ENCODE peak calls at places on chromosomes 5 and 9, in ten cellular contexts. S is PC-3; Y is CD8-positive, alpha-beta T cell; E is spleen; C is CD4-positive, CD25-positive, alpha-beta regulatory T cell; K is uterus; Q is right cardiac atrium; P is aorta; V is tibial artery; X is stomach. O is an unnamed sample. For H3K9me3, the result is how much of the 10 kb centered on the place peaks cover.

GRCh38 chr9:6382681-6383080 is 30.3 kb upstream of the UHRF2 start:
- DNase-seq in S (peak), Y (no peak), E (no peak), C (no peak), K (no peak), Q (no peak), P (no peak), V (no peak), X (no peak), O (no peak)

GRCh38 chr5:158958048-158958994 is 141.4 kb downstream of the EBF1 start:
- DNase-seq in S (no peak), Y (no peak), E (no peak), C (no peak), K (no peak), Q (no peak), P (no peak), V (no peak), X (no peak), O (no peak)

GRCh38 chr9:135551456-135551855 is 5.5 kb downstream of the OBP2A start:
- DNase-seq in S (no peak), Y (no peak), E (no peak), C (no peak), K (no peak), Q (no peak), P (no peak), V (peak), X (no peak), O (no peak)

GRCh38 chr5:146825033-146825432 is 53.5 kb downstream of the PPP2R2B start:
- DNase-seq in S (peak), Y (no peak), E (no peak), C (no peak), K (no peak), Q (no peak), P (peak), V (no peak), X (no peak), O (no peak)

GRCh38 chr9:21412109-21412508 is 3.2 kb downstream of the IFNA8 start:
- DNase-seq in S (no peak), Y (no peak), E (no peak), C (no peak), K (no peak), Q (no peak), P (no peak), V (no peak), X (no peak), O (no peak)

GRCh38 chr9:89535461-89535860 is 37.5 kb upstream of the SEMA4D start:
- DNase-seq in S (no peak), Y (no peak), E (no peak), C (no peak), K (no peak), Q (no peak), P (no peak), V (no peak), X (no peak), O (no peak)

GRCh38 chr5:106780355-106780754 is 890.4 kb downstream of the EFNA5 start:
- DNase-seq in S (peak), Y (no peak), E (no peak), C (no peak), K (no peak), Q (no peak), P (no peak), V (no peak), X (peak), O (no peak)

GRCh38 chr5:172503925-172504730 is 49.8 kb upstream of the SH3PXD2B start:
- DNase-seq in S (no peak), Y (no peak), E (peak), C (no peak), K (peak), Q (peak), P (peak), V (peak), X (no peak), O (no peak)

GRCh38 chr5:10633271-10634049 is 69.6 kb downstream of the ANKRD33B start:
- DNase-seq in S (no peak), Y (no peak), E (peak), C (peak), K (no peak), Q (no peak), P (no peak), V (no peak), X (no peak), O (no peak)

GRCh38 chr5:133848306-133848924 is 120.0 kb downstream of the C5orf15 start:
- DNase-seq in S (peak), Y (no peak), E (no peak), C (no peak), K (no peak), Q (no peak), P (no peak), V (no peak), X (peak), O (no peak)

GRCh38 chr5:1039706-1040260 is 31.2 kb downstream of the NKD2 start:
- DNase-seq in S (no peak), Y (no peak), E (no peak), C (no peak), K (no peak), Q (peak), P (no peak), V (no peak), X (no peak), O (no peak)

GRCh38 chr5:36279054-36279698 is 22.5 kb downstream of the RANBP3L start:
- DNase-seq in S (peak), Y (no peak), E (no peak), C (no peak), K (no peak), Q (no peak), P (no peak), V (no peak), X (no peak), O (no peak)

GRCh38 chr5:143400541-143401252 is 2.8 kb downstream of the NR3C1 start:
- DNase-seq in S (no peak), Y (no peak), E (no peak), C (no peak), K (no peak), Q (peak), P (no peak), V (peak), X (no peak), O (no peak)

GRCh38 chr5:16784088-16784487 is 152.0 kb downstream of the MYO10 start:
- DNase-seq in S (peak), Y (no peak), E (no peak), C (no peak), K (no peak), Q (no peak), P (no peak), V (no peak), X (no peak), O (no peak)

GRCh38 chr5:34691326-34691725 is 35.2 kb downstream of the RAI14 start:
- DNase-seq in S (peak), Y (no peak), E (no peak), C (no peak), K (no peak), Q (no peak), P (no peak), V (no peak), X (no peak), O (no peak)

GRCh38 chr9:135823036-135823435 is 84.3 kb downstream of the CAMSAP1 start:
- DNase-seq in S (no peak), Y (no peak), E (no peak), C (no peak), K (no peak), Q (no peak), P (no peak), V (peak), X (no peak), O (no peak)

GRCh38 chr5:167592114-167592513 is 699.3 kb upstream of the WWC1 start:
- DNase-seq in S (peak), Y (no peak), E (no peak), C (no peak), K (no peak), Q (no peak), P (no peak), V (no peak), X (no peak), O (no peak)

GRCh38 chr5:68928617-68929302 is 165.1 kb upstream of the SLC30A5 start:
- DNase-seq in S (peak), Y (no peak), E (no peak), C (no peak), K (no peak), Q (no peak), P (no peak), V (no peak), X (no peak), O (no peak)
- H3K9me3 ChIP-seq in S (under half), Y (under half), E (under half), C (under half), K (under half), Q (under half), P (under half), V (under half), X (under half), O (under half)

GRCh38 chr5:50359187-50359586 is 81.9 kb downstream of the EMB start:
- DNase-seq in S (no peak), Y (no peak), E (no peak), C (no peak), K (no peak), Q (no peak), P (no peak), V (no peak), X (no peak), O (no peak)
- H3K9me3 ChIP-seq in S (under half), Y (under half), E (under half), C (under half), K (under half), Q (under half), P (under half), V (under half), X (under half), O (under half)

DNA sequence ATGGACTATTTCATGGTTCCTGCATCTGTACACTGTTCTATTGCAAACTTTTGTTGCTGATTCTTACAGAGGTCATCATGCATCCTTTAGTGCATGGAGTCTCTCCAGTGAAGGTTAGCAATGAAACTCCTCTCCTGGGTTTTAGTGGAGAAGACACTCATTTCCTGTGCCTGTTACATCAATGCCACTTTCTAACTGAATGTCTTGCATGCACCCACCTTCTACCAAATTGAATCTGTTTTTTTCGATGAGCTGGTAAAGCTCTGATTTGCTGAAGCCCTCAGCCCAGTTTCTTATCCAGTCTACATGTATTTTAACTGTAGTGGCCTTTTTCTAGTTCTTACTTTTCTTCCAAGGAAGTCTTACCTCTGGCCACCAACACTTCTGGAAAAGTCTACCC is 591.8 kb upstream of the ADAMTS16 start:
- DNase-seq in S (no peak), Y (no peak), E (no peak), C (no peak), K (no peak), Q (no peak), P (no peak), V (no peak), X (no peak), O (no peak)
- H3K9me3 ChIP-seq in S (under half), Y (under half), E (under half), C (under half), K (under half), Q (under half), P (under half), V (under half), X (under half), O (under half)

GRCh38 chr5:141399555-141400258 is 2.0 kb downstream of the PCDHGB5 start:
- DNase-seq in S (no peak), Y (no peak), E (no peak), C (no peak), K (no peak), Q (no peak), P (no peak), V (peak), X (no peak), O (no peak)

GRCh38 chr5:141398608-141399007 is 861 bp downstream of the PCDHGB5 start:
- DNase-seq in S (no peak), Y (no peak), E (no peak), C (no peak), K (no peak), Q (no peak), P (no peak), V (no peak), X (no peak), O (no peak)

GRCh38 chr5:141403387-141403786 is 809 bp downstream of the PCDHGA9 start:
- DNase-seq in S (no peak), Y (no peak), E (no peak), C (no peak), K (no peak), Q (no peak), P (no peak), V (no peak), X (no peak), O (no peak)

GRCh38 chr5:141402553-141403328 is at the start of gene PCDHGA9:
- DNase-seq in S (no peak), Y (no peak), E (peak), C (no peak), K (no peak), Q (no peak), P (no peak), V (peak), X (no peak), O (no peak)
- H3K9me3 ChIP-seq in S (under half), Y (under half), E (half or more), C (under half), K (under half), Q (under half), P (under half), V (under half), X (half or more), O (under half)